ENCODE peak calls at places on chromosomes 6 and 20, in five cellular contexts. Y is sigmoid colon, N is OCI-LY7, B is WTC11, I is upper lobe of right lung. Z is an unnamed sample.

GRCh38 chr6:38378801-38379200 is 260.9 kb downstream of the BTBD9 start:
- DNase-seq in Y (no peak), N (no peak), B (no peak), I (no peak), Z (no peak)

GRCh38 chr20:4613718-4614620 is 107.7 kb upstream of the PRND start:
- DNase-seq in Y (no peak), N (peak), B (peak), I (no peak), Z (peak)

GRCh38 chr6:9848094-9848493 is 566.8 kb downstream of the TFAP2A start:
- DNase-seq in Y (no peak), N (no peak), B (no peak), I (no peak), Z (no peak)

GRCh38 chr6:55868910-55869479 is 6.4 kb downstream of the BMP5 start:
- DNase-seq in Y (no peak), N (no peak), B (no peak), I (no peak), Z (peak)

GRCh38 chr6:53741417-53741816 is 53.4 kb upstream of the LRRC1 start:
- DNase-seq in Y (no peak), N (no peak), B (peak), I (no peak), Z (no peak)

GRCh38 chr6:127053032-127053908 is 65.2 kb upstream of the RSPO3 start:
- DNase-seq in Y (no peak), N (no peak), B (no peak), I (no peak), Z (no peak)

GRCh38 chr20:37773260-37773825 is 79.5 kb downstream of the CTNNBL1 start:
- DNase-seq in Y (no peak), N (no peak), B (no peak), I (no peak), Z (no peak)

GRCh38 chr6:1777921-1778692 is 168.4 kb downstream of the FOXC1 start:
- DNase-seq in Y (no peak), N (no peak), B (no peak), I (no peak), Z (no peak)

GRCh38 chr6:66838764-66839163 is 1131.7 kb upstream of the EYS start:
- DNase-seq in Y (no peak), N (no peak), B (no peak), I (no peak), Z (no peak)

GRCh38 chr20:14951105-14951504 is 613.7 kb upstream of the FLRT3 start:
- DNase-seq in Y (no peak), N (no peak), B (no peak), I (no peak), Z (no peak)

GRCh38 chr20:57941572-57942381 is 232.0 kb upstream of the PMEPA1 start:
- DNase-seq in Y (no peak), N (no peak), B (no peak), I (no peak), Z (no peak)

GRCh38 chr6:18262812-18263560 is 1.3 kb downstream of the DEK start:
- DNase-seq in Y (no peak), N (peak), B (no peak), I (no peak), Z (peak)

GRCh38 chr6:42254505-42254904 is 36.8 kb upstream of the MRPS10 start:
- DNase-seq in Y (no peak), N (no peak), B (no peak), I (no peak), Z (no peak)

GRCh38 chr20:41133709-41134361 is 3.5 kb upstream of the PLCG1 start:
- DNase-seq in Y (no peak), N (no peak), B (no peak), I (no peak), Z (peak)

GRCh38 chr20:52470561-52470960 is 279.0 kb upstream of the ZFP64 start:
- DNase-seq in Y (no peak), N (no peak), B (no peak), I (no peak), Z (no peak)

GRCh38 chr6:158565482-158566040 is 5.7 kb downstream of the TMEM181 start:
- DNase-seq in Y (no peak), N (no peak), B (no peak), I (no peak), Z (no peak)
- TF ChIP-seq CTCF in Y (no peak), N (no peak), B (no peak), I (no peak), Z (no peak)

DNA sequence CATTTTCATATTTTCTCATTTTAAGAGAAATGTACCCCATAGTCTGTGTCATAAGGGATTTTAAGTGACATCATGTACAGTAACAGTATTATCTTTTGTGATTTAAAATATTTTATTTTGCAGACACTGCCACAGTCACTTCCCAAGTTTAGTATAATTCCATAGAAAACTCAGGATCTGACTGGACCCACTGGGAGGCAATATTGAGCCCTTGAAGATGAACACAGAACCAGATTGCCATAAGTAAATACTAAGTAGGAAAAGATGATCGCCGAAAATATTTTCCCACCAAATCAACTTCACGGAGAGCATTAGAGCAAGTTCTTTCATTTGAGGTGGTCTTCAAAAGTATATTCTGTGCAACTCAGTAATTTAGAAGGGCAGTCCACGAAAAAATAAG is 17.6 kb upstream of the PKHD1 start:
- DNase-seq in Y (no peak), N (no peak), B (no peak), I (no peak), Z (no peak)
- TF ChIP-seq CTCF in Y (no peak), N (no peak), B (no peak), I (no peak), Z (no peak)

GRCh38 chr20:45463113-45463512 is 6.4 kb upstream of the WFDC2 start:
- DNase-seq in Y (no peak), N (no peak), B (no peak), I (no peak), Z (no peak)
- TF ChIP-seq CTCF in Y (no peak), N (no peak), B (no peak), I (no peak), Z (no peak)

GRCh38 chr20:34708621-34709043 is 4.5 kb downstream of the TP53INP2 start:
- DNase-seq in Y (peak), N (peak), B (peak), I (peak), Z (peak)
- TF ChIP-seq CTCF in Y (peak), N (peak), B (no peak), I (peak), Z (peak)

GRCh38 chr6:88975369-88975768 is 12.0 kb upstream of the RNGTT start:
- DNase-seq in Y (no peak), N (peak), B (peak), I (no peak), Z (no peak)

GRCh38 chr6:88967891-88968290 is 4.5 kb upstream of the RNGTT start:
- DNase-seq in Y (no peak), N (no peak), B (no peak), I (no peak), Z (no peak)

GRCh38 chr6:88970301-88970700 is 6.9 kb upstream of the RNGTT start:
- DNase-seq in Y (no peak), N (no peak), B (no peak), I (no peak), Z (no peak)

DNA sequence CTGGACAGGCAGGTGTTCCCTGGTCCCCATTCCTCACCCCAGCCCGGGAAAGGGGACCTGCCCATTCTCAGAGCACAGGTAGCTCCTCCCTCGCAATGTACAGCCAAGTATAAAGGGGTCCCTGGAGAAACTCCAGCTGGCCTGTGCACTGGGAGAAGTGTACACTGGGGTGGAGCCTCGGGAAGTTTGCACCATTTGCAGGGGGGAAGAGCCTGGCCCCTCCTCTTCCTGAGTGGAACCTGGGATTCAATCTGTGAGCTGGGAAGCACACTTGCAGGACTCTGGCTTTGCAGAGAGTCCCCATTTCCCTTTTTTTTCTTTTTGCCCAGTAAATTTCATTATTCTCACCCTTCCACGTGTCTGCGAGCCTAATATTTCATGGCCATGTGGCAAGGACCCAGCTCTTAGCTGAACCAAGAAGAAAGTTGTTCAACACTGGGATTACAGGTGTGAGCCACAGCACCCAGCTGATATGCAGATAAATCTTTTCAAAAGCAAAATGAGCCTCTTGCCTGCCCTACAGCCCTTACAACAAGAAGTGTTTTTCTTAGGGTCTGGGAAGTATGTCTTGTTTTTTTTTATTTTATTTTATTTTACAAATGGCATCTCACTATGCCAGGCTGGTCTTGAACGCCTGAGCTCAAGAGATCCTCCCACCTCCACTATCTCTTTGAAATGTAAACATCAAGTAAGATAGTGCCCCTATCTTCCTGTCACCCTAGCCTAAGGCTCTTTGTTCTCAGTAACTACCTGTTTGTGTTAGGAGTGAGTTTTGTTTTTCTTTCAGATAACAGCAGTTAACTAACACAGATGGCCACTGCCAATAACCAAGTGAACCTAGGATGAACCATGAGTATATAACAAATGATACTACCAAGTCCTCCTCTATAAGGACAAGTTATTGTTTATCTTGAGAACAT is 9.3 kb upstream of the RNGTT start:
- DNase-seq in Y (no peak), N (no peak), B (no peak), I (no peak), Z (no peak)
- TF ChIP-seq CTCF in Y (no peak), N (no peak), B (no peak), I (no peak), Z (no peak)